ENCODE peak calls at places on chromosomes 7 and 10, in six cellular contexts. U, R, H, Q, T and Z are unnamed samples.

GRCh38 chr7:48118041-48118440 is 29.0 kb downstream of the UPP1 start:
- DNase-seq in H (peak), T (peak), R (no peak), U (no peak), Q (no peak), Z (no peak)

GRCh38 chr7:20299647-20300312 is 30.9 kb upstream of the ITGB8 start:
- DNase-seq in R (no peak), Q (peak), U (no peak), T (peak), H (no peak), Z (peak)

GRCh38 chr10:26046073-26046684 is 112.2 kb downstream of the MYO3A start:
- DNase-seq in T (no peak), R (no peak), H (no peak), U (no peak), Q (no peak), Z (no peak)

GRCh38 chr10:121426307-121426706 is 171.9 kb downstream of the FGFR2 start:
- DNase-seq in U (no peak), Q (no peak), H (no peak), T (no peak), R (no peak), Z (no peak)

GRCh38 chr10:97434055-97434454 is 8.1 kb downstream of the PGAM1 start:
- DNase-seq in U (no peak), T (no peak), Q (no peak), H (no peak), R (no peak), Z (no peak)

GRCh38 chr7:152597514-152597913 is 78.4 kb downstream of the XRCC2 start:
- DNase-seq in T (peak), H (no peak), Q (no peak), U (no peak), R (no peak), Z (no peak)

GRCh38 chr10:110008518-110009339 is 945 bp downstream of the ADD3 start:
- DNase-seq in Q (no peak), U (peak), T (no peak), H (peak), R (peak), Z (no peak)

GRCh38 chr10:79322616-79323566 is 24.4 kb upstream of the PPIF start:
- DNase-seq in T (peak), R (peak), U (no peak), H (no peak), Q (peak), Z (peak)

GRCh38 chr10:123142701-123143161 is 5.2 kb upstream of the HMX2 start:
- DNase-seq in T (no peak), R (no peak), Q (no peak), H (no peak), U (no peak), Z (no peak)

GRCh38 chr7:142438923-142439515 is 181.2 kb upstream of the PRSS58 start:
- DNase-seq in H (no peak), R (no peak), Q (no peak), U (no peak), T (no peak), Z (no peak)

GRCh38 chr7:34991938-34992840 is 45.1 kb downstream of the DPY19L1 start:
- DNase-seq in H (peak), U (no peak), Q (peak), T (peak), R (no peak), Z (peak)

GRCh38 chr7:149743481-149743880 is 29.9 kb downstream of the ZNF467 start:
- DNase-seq in Q (no peak), U (no peak), R (no peak), T (no peak), H (no peak), Z (peak)

GRCh38 chr7:4883352-4884144 is at the start of gene RADIL:
- DNase-seq in Q (peak), R (peak), H (peak), U (peak), T (peak), Z (peak)

GRCh38 chr10:119871881-119872609 is 598 bp downstream of the MCMBP start:
- DNase-seq in U (peak), R (peak), H (peak), Q (peak), T (peak), Z (peak)

GRCh38 chr7:132735476-132735875 is 159.2 kb upstream of the PLXNA4 start:
- DNase-seq in U (no peak), Q (no peak), H (no peak), R (no peak), T (no peak), Z (no peak)

GRCh38 chr10:66678521-66678920 is 247.3 kb upstream of the LRRTM3 start:
- DNase-seq in U (no peak), Q (peak), R (no peak), T (no peak), H (no peak), Z (no peak)

GRCh38 chr10:8374334-8374733 is 319.8 kb downstream of the GATA3 start:
- DNase-seq in H (no peak), T (no peak), U (no peak), Q (no peak), R (no peak), Z (no peak)

GRCh38 chr7:127848241-127848640 is 183.0 kb downstream of the LRRC4 start:
- DNase-seq in H (no peak), U (no peak), T (no peak), Q (no peak), R (no peak), Z (no peak)

GRCh38 chr10:5534880-5535856 is 10.4 kb downstream of the CALML3 start:
- DNase-seq in T (peak), Q (peak), R (no peak), H (no peak), U (no peak), Z (peak)

GRCh38 chr10:112721080-112721698 is 228.9 kb upstream of the TCF7L2 start:
- DNase-seq in Q (peak), T (peak), R (no peak), H (peak), U (no peak), Z (peak)

GRCh38 chr10:26566525-26567348 is 128.6 kb downstream of the APBB1IP start:
- DNase-seq in Q (no peak), R (no peak), T (no peak), H (peak), U (no peak), Z (no peak)

GRCh38 chr7:47506716-47507354 is 75.1 kb downstream of the TNS3 start:
- DNase-seq in R (no peak), Q (peak), U (peak), H (no peak), T (no peak), Z (peak)

GRCh38 chr10:13404305-13404759 is 56.2 kb upstream of the SEPHS1 start:
- DNase-seq in R (no peak), Q (no peak), U (no peak), T (no peak), H (no peak), Z (no peak)

GRCh38 chr10:78254013-78254412 is 220.3 kb downstream of the RPS24 start:
- DNase-seq in T (no peak), R (no peak), U (no peak), H (no peak), Q (peak), Z (no peak)

GRCh38 chr10:116270691-116271592 is 2.1 kb downstream of the GFRA1 start:
- DNase-seq in H (no peak), R (no peak), Q (peak), U (no peak), T (no peak), Z (no peak)

GRCh38 chr10:3830946-3831345 is 45.9 kb upstream of the KLF6 start:
- DNase-seq in H (no peak), U (no peak), Q (no peak), R (no peak), T (no peak), Z (no peak)

GRCh38 chr10:123743441-123744225 is 77.5 kb downstream of the GPR26 start:
- DNase-seq in T (peak), H (peak), Q (no peak), U (no peak), R (no peak), Z (no peak)

GRCh38 chr10:72170263-72170662 is 45.5 kb upstream of the ANAPC16 start:
- DNase-seq in H (peak), Q (no peak), U (no peak), T (no peak), R (peak), Z (no peak)

GRCh38 chr7:138843632-138844580 is 45.9 kb upstream of the ATP6V0A4 start:
- DNase-seq in H (no peak), R (no peak), U (no peak), T (no peak), Q (no peak), Z (no peak)

GRCh38 chr10:73772280-73773151 is 9.3 kb upstream of the CHCHD1 start:
- DNase-seq in Q (peak), H (peak), R (peak), U (peak), T (peak), Z (peak)

GRCh38 chr10:126844406-126844805 is 60.8 kb upstream of the DOCK1 start:
- DNase-seq in R (no peak), Q (no peak), T (peak), U (no peak), H (no peak), Z (peak)

GRCh38 chr7:81299272-81299671 is 380.4 kb upstream of the SEMA3C start:
- DNase-seq in R (no peak), H (no peak), T (peak), U (no peak), Q (peak), Z (peak)

GRCh38 chr10:67943917-67944316 is 59.5 kb downstream of the SIRT1 start:
- DNase-seq in R (no peak), Q (no peak), T (no peak), H (no peak), U (no peak), Z (no peak)

GRCh38 chr10:62183857-62184805 is 84.5 kb downstream of the RTKN2 start:
- DNase-seq in U (no peak), T (no peak), Q (no peak), R (no peak), H (no peak), Z (no peak)

GRCh38 chr10:24035761-24036160 is 173.2 kb upstream of the KIAA1217 start:
- DNase-seq in R (no peak), U (no peak), Q (no peak), T (no peak), H (no peak), Z (no peak)

GRCh38 chr10:45235823-45236222 is 79.6 kb downstream of the OR13A1 start:
- DNase-seq in T (peak), Q (peak), H (no peak), U (no peak), R (no peak), Z (peak)

GRCh38 chr7:158268851-158269535 is 318.6 kb downstream of the PTPRN2 start:
- DNase-seq in U (no peak), Q (no peak), R (peak), H (no peak), T (no peak), Z (no peak)

GRCh38 chr10:120508393-120508792 is 51.4 kb downstream of the PLPP4 start:
- DNase-seq in H (no peak), Q (no peak), U (no peak), T (peak), R (no peak), Z (peak)

GRCh38 chr10:60384708-60385398 is 4.8 kb downstream of the ANK3 start:
- DNase-seq in Q (peak), R (no peak), T (peak), U (no peak), H (peak), Z (peak)

GRCh38 chr10:102429468-102429867 is 2.9 kb downstream of the CUEDC2 start:
- DNase-seq in T (no peak), H (no peak), R (no peak), U (no peak), Q (no peak), Z (no peak)
- TF ChIP-seq CTCF in T (no peak), H (no peak), R (no peak), U (no peak), Q (no peak), Z (no peak)

GRCh38 chr7:122629412-122629953 is 69.4 kb downstream of the RNF133 start:
- DNase-seq in T (no peak), H (no peak), U (no peak), R (no peak), Q (no peak), Z (no peak)
- H3K4me3 ChIP-seq in T (no peak), H (no peak), U (no peak), R (no peak), Q (no peak), Z (no peak)

DNA sequence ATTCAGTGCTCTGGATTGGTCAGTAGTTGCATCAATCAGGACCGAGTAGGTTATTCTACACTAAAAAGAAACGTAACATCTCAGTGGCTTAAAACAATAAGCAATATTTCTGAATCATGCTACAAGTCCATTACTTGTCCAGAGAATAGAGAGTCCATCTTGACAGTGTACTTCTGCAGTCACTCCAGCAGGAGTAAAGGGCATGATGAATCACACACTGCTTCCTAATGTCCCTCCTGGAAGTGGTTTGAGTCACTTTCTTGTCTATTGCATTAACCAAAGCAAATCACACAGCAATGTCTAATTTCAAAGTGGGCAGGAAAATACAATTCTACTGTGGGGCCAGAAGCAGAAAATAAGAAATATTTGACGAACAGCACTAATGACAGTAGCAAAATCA is 124.8 kb downstream of the TSPAN12 start:
- DNase-seq in H (no peak), T (peak), U (no peak), R (no peak), Q (peak), Z (peak)
- TF ChIP-seq CTCF in H (no peak), T (peak), U (no peak), R (no peak), Q (peak), Z (peak)

DNA sequence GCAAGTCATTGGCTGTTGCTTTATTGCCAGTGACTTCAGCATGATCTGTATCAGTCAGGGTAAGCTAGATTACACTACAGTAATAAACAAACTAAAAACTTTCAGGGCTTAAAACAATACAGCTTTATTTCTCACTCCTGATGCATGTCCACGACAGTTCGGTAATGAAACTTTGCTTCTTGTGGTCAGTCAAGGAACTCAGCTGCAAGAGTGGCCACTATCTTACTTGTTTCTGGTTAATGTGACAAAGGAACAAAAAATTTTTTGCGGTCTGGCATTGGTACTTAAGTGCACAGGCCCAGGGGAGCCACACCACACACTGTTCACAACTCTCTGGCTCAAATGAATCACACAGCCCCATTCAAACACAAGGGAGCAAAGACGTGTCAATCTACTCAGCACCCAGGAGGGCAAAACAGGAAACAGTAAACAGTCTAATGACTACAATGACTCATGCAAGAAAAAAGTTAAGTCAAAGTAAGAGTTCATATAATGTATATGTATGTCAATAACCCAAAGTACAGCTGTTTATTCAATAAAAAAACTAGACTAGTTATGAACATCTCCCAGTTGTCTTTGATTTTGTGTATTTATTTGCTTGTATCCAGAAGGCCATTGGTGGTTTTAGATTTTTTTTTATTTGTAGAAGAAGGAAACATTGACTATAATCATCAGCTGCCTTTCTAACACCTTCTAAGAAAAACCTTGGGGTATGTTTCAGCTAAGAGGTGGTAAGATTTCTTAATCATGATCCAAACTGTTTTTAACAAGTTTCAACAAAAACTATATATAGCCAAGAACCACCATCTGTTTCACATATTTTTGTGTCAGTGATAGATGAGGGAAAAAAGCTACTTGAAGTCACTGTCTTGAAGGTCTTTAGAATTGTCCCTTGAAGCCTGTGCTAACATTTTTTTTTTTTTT is 134.4 kb upstream of the FAM3C start:
- DNase-seq in T (peak), U (no peak), H (no peak), Q (peak), R (no peak), Z (peak)
- H3K4me3 ChIP-seq in T (no peak), U (no peak), H (no peak), Q (no peak), R (no peak), Z (peak)

GRCh38 chr7:113281223-113281622 is 162.9 kb upstream of the SMIM30 start:
- DNase-seq in T (no peak), U (no peak), R (no peak), H (no peak), Q (no peak), Z (no peak)
- TF ChIP-seq CTCF in T (no peak), U (no peak), R (no peak), H (no peak), Q (no peak), Z (no peak)

DNA sequence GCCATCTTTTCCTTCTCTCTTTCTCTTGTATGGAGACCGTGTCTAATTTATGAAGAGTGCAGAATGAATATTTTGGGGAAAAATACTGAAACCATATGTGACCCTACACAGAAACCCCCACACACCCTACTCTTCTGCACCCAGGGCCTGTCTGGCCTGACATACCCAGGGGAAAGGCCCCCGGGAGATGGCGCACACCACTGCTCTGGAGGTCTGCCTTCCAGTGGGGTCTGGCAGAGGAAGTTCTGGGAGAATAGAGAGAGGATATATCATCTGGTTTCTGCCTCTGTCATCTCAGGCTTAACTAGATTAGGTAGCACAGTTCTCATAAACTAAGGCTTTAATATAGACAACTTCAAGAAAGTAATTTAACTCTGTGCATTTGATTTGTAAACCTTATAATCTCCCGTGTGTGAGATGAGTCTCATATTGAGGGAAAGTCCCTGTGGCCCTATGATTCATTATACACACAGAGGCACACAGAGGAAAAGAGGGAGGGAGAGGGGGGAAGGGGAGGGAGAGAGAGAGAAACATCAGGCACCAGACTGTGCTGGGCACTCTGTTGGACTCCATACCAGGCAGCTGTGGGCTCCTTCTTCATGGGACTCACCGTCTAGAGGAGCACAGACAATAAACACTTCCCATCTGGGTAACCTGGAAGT is 123.3 kb downstream of the AOAH start:
- DNase-seq in U (no peak), H (no peak), R (no peak), Q (peak), T (peak), Z (peak)
- H3K4me3 ChIP-seq in U (no peak), H (no peak), R (no peak), Q (no peak), T (no peak), Z (no peak)